ENCODE peak calls at places on chromosomes 1 and 21, in eight cellular contexts. Q, O, S, G, E, K, H and D are unnamed samples.

GRCh38 chr21:45129231-45129923 is 55.0 kb downstream of the ADARB1 start:
- DNase-seq in Q (peak; percentile 41), O (no peak), S (peak; percentile 54), G (no peak), E (no peak), K (peak; percentile 70), H (no peak), D (no peak)

GRCh38 chr1:117051224-117052064 is 8.7 kb upstream of the TTF2 start:
- DNase-seq in Q (no peak), O (peak; percentile 26), S (no peak), G (no peak), E (no peak), K (no peak), H (no peak), D (peak; percentile 14)

GRCh38 chr1:30253807-30254440 is 469.5 kb downstream of the MATN1 start:
- DNase-seq in Q (no peak), O (no peak), S (no peak), G (peak; percentile 27), E (no peak), K (no peak), H (no peak), D (no peak)

GRCh38 chr1:167654975-167655575 is 25.0 kb downstream of the RCSD1 start:
- DNase-seq in Q (no peak), O (no peak), S (no peak), G (no peak), E (no peak), K (no peak), H (no peak), D (no peak)

GRCh38 chr1:19786988-19787423 is 12.7 kb downstream of the TMCO4 start:
- DNase-seq in Q (no peak), O (no peak), S (no peak), G (peak; percentile 86), E (no peak), K (no peak), H (no peak), D (no peak)

GRCh38 chr21:21238882-21239400 is 240.7 kb downstream of the NCAM2 start:
- DNase-seq in Q (peak; percentile 22), O (no peak), S (no peak), G (no peak), E (no peak), K (no peak), H (no peak), D (no peak)

GRCh38 chr1:240424740-240425464 is 187.1 kb downstream of the GREM2 start:
- DNase-seq in Q (peak; percentile 14), O (no peak), S (no peak), G (no peak), E (no peak), K (peak; percentile 53), H (no peak), D (no peak)

GRCh38 chr21:44550807-44551206 is 498 bp downstream of the KRTAP10-2 start:
- DNase-seq in Q (no peak), O (no peak), S (no peak), G (no peak), E (no peak), K (peak; percentile 3), H (no peak), D (no peak)

GRCh38 chr1:10941891-10942541 is 70.4 kb upstream of the TARDBP start:
- DNase-seq in Q (no peak), O (peak; percentile 48), S (peak; percentile 66), G (peak; percentile 83), E (peak; percentile 71), K (peak; percentile 9), H (no peak), D (no peak)

GRCh38 chr1:243924188-243924587 is 74.1 kb upstream of the AKT3 start:
- DNase-seq in Q (peak; percentile 67), O (no peak), S (no peak), G (no peak), E (no peak), K (peak; percentile 70), H (no peak), D (no peak)

DNA sequence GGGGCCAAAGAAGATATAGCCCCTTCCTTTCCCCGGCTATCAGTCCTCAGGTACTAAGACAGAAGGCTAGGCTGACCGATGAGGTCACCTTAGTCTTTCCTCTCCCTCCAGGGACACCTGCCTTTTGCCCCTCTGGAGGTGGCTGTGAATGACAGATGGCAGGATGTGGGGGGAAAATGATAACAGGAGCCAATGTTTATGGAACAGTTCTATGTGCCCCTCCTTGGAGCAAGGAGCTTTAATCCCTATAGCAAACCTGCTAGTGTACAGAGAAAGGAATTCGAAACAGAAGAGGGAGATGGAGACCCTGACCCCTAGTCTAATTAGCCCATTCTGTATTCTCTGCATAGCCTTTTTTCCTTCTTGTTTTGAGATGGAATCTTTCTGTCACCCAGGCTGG is 28.1 kb downstream of the SERINC2 start:
- DNase-seq in Q (no peak), O (no peak), S (no peak), G (no peak), E (no peak), K (no peak), H (peak; percentile 29), D (no peak)
- H3K27ac ChIP-seq in Q (no peak overlapping the region), O (no peak overlapping the region), S (no peak overlapping the region), G (no peak overlapping the region), E (peak overlapping the region; percentile 37), K (no peak overlapping the region), H (peak overlapping the region; percentile 78), D (no peak overlapping the region)

DNA sequence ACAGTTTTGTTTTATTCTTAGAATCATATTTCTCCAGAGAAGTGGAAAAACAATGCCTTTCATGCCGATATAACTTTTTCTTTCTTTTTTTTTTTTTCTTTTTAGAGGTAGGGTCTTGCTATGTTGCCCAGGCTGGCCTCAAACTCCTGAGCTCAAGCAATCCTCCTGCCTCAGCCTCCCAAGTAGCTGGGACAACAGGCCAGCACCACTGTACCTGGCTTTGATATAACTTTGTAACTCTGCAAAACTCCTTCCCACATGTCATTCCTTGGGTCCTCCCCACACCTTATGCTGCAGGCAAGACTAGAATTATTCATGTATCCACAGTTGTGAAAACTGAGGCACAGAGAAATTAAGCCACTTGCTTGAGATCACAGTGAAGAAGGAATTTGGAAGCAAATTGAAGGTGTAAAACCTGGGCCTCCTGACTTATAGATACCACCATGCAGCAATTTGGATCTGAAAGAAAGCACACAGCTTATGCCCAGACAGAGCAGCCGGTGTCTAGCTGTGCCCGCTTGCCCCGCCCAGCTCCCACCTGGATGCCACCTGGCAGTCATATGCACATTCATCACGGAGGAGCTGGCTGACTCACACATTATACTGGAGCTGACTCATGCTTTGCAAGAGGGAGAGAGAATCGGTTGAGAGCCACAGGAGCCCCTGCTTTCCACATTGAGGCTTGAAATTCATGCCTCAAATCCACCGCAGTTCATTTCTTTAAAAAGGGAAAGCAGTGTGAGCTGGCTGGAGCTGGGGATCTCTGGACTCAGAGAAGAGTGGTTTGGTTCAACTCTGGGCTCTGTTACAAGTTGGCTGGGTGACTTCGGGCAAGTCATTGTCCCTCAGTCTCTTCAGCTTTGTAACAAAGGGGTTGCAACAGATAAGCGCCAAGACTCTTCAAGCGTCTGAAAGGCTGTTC is 8.3 kb upstream of the SLC2A1 start:
- DNase-seq in Q (peak; percentile 96), O (no peak), S (no peak), G (peak; percentile 57), E (peak; percentile 88), K (peak; percentile 97), H (peak; percentile 56), D (peak; percentile 95)
- H3K27ac ChIP-seq in Q (peak overlapping the region; percentile 84), O (no peak overlapping the region), S (no peak overlapping the region), G (peak overlapping the region; percentile 60), E (peak overlapping the region; percentile 87), K (peak overlapping the region; percentile 66), H (no peak overlapping the region), D (peak overlapping the region; percentile 93)

GRCh38 chr1:37807220-37807554 is 403 bp upstream of the C1orf122 start:
- DNase-seq in Q (no peak), O (no peak), S (peak; percentile 34), G (no peak), E (no peak), K (no peak), H (no peak), D (no peak)

GRCh38 chr1:37808369-37809319 is 636 bp upstream of the YRDC start:
- DNase-seq in Q (peak; percentile 76), O (no peak), S (peak; percentile 68), G (peak; percentile 59), E (peak; percentile 75), K (peak; percentile 79), H (no peak), D (no peak)

GRCh38 chr1:37807555-37808368 is at the start of the genes C1orf122 and YRDC:
- DNase-seq in Q (peak; percentile 92), O (peak; percentile 90), S (peak; percentile 95), G (peak; percentile 98), E (peak; percentile 92), K (peak; percentile 94), H (peak; percentile 83), D (peak; percentile 76)

GRCh38 chr1:37811027-37811655 is 3.1 kb upstream of the YRDC start:
- DNase-seq in Q (peak; percentile 76), O (peak; percentile 62), S (no peak), G (peak; percentile 94), E (peak; percentile 48), K (peak; percentile 65), H (peak; percentile 78), D (no peak)

DNA sequence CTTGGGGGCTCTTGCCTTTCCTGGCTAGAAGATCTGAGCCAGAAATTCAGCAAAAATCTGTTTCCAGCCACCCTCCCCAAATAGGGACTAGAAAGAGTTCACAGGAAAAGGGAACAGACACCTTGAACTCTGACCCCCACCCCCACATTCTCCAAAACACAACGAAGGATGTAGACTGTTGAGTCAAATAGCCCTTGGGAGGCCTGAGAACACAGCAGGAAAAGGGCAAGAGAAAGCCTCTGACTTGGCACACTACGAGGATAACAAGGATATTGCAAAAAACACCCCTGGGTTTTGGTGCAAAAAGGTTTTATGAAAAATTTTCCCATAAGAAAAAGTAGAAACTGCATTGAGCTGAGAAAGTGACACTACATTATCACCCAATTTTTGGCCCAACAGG is 1.9 kb upstream of the YRDC start:
- DNase-seq in Q (no peak), O (no peak), S (no peak), G (no peak), E (no peak), K (no peak), H (no peak), D (no peak)
- H3K27ac ChIP-seq in Q (no peak overlapping the region), O (no peak overlapping the region), S (no peak overlapping the region), G (no peak overlapping the region), E (no peak overlapping the region), K (no peak overlapping the region), H (no peak overlapping the region), D (peak overlapping the region; percentile 94)

GRCh38 chr1:226074046-226074445 is 11.5 kb downstream of the H3-3A start:
- DNase-seq in Q (no peak), O (no peak), S (no peak), G (no peak), E (no peak), K (no peak), H (no peak), D (no peak)

GRCh38 chr1:226076378-226076777 is 13.9 kb downstream of the H3-3A start:
- DNase-seq in Q (no peak), O (no peak), S (no peak), G (no peak), E (no peak), K (no peak), H (no peak), D (no peak)

GRCh38 chr1:226073184-226073950 is 10.9 kb downstream of the H3-3A start:
- DNase-seq in Q (no peak), O (no peak), S (no peak), G (no peak), E (no peak), K (no peak), H (no peak), D (no peak)

GRCh38 chr1:226069818-226070489 is 7.4 kb downstream of the H3-3A start:
- DNase-seq in Q (no peak), O (no peak), S (no peak), G (no peak), E (no peak), K (no peak), H (no peak), D (no peak)

GRCh38 chr1:226072347-226072746 is 9.8 kb downstream of the H3-3A start:
- DNase-seq in Q (no peak), O (no peak), S (no peak), G (no peak), E (no peak), K (no peak), H (no peak), D (no peak)
- H3K27ac ChIP-seq in Q (no peak overlapping the region), O (no peak overlapping the region), S (no peak overlapping the region), G (peak overlapping the region; percentile 33), E (no peak overlapping the region), K (no peak overlapping the region), H (no peak overlapping the region), D (no peak overlapping the region)